ENCODE peak calls at places on chromosomes 12 and 14, in four cellular contexts. O is CD8-positive, alpha-beta T cell; Q is LNCaP clone FGC; S is AG10803. M is an unnamed sample.

GRCh38 chr12:92506460-92506859 is 196.3 kb upstream of the PLEKHG7 start:
- DNase-seq in O (no peak), Q (no peak), S (peak; percentile 3), M (no peak)

GRCh38 chr12:43852744-43853143 is 16.9 kb downstream of the TMEM117 start:
- DNase-seq in O (no peak), Q (no peak), S (no peak), M (no peak)

GRCh38 chr14:64841121-64841611 is 38.5 kb downstream of the SPTB start:
- DNase-seq in O (no peak), Q (no peak), S (peak; percentile 66), M (peak; percentile 32)

GRCh38 chr12:6745751-6746525 is 7.0 kb downstream of the MLF2 start:
- DNase-seq in O (no peak), Q (no peak), S (no peak), M (no peak)

GRCh38 chr14:68528031-68528687 is 264.7 kb downstream of the ZFP36L1 start:
- DNase-seq in O (no peak), Q (no peak), S (no peak), M (no peak)

GRCh38 chr12:59408431-59408830 is 187.4 kb upstream of the SLC16A7 start:
- DNase-seq in O (no peak), Q (no peak), S (peak; percentile 46), M (no peak)

GRCh38 chr12:94445662-94446061 is 14.0 kb downstream of the CEP83 start:
- DNase-seq in O (no peak), Q (no peak), S (no peak), M (no peak)

GRCh38 chr14:63200767-63201166 is 3.5 kb upstream of the RHOJ start:
- DNase-seq in O (no peak), Q (no peak), S (no peak), M (no peak)

GRCh38 chr12:27355979-27356378 is 23.3 kb downstream of the BMAL2 start:
- DNase-seq in O (no peak), Q (no peak), S (no peak), M (no peak)

GRCh38 chr14:81269100-81269978 is 48.6 kb upstream of the GTF2A1 start:
- DNase-seq in O (no peak), Q (peak; percentile 63), S (peak; percentile 66), M (peak; percentile 61)

GRCh38 chr12:12384601-12385321 is 27.9 kb downstream of the BORCS5 start:
- DNase-seq in O (no peak), Q (no peak), S (no peak), M (no peak)

GRCh38 chr12:129571901-129572494 is 331.8 kb downstream of the TMEM132D start:
- DNase-seq in O (no peak), Q (no peak), S (no peak), M (no peak)

GRCh38 chr12:18139989-18140596 is 50.1 kb upstream of the RERGL start:
- DNase-seq in O (no peak), Q (no peak), S (peak; percentile 38), M (no peak)

GRCh38 chr12:19461986-19462385 is 22.7 kb downstream of the AEBP2 start:
- DNase-seq in O (no peak), Q (no peak), S (no peak), M (no peak)

GRCh38 chr12:30968211-30968610 is 41.7 kb downstream of the TSPAN11 start:
- DNase-seq in O (no peak), Q (no peak), S (no peak), M (no peak)

GRCh38 chr14:49134940-49135339 is 451.2 kb downstream of the RPS29 start:
- DNase-seq in O (no peak), Q (no peak), S (no peak), M (no peak)

GRCh38 chr12:102869571-102869970 is 47.5 kb downstream of the PAH start:
- DNase-seq in O (no peak), Q (no peak), S (no peak), M (no peak)

GRCh38 chr14:105475269-105475915 is 771 bp downstream of the CRIP2 start:
- DNase-seq in O (no peak), Q (no peak), S (no peak), M (no peak)

GRCh38 chr12:29428630-29429029 is 47.7 kb upstream of the ERGIC2 start:
- DNase-seq in O (no peak), Q (no peak), S (peak; percentile 55), M (peak; percentile 95)

GRCh38 chr14:89667983-89668382 is 250.9 kb upstream of the FOXN3 start:
- DNase-seq in O (no peak), Q (no peak), S (no peak), M (no peak)

GRCh38 chr12:125685885-125686284 is 620.6 kb downstream of the AACS start:
- DNase-seq in O (no peak), Q (no peak), S (no peak), M (no peak)

GRCh38 chr14:97813556-97813955 is 1016.4 kb downstream of the VRK1 start:
- DNase-seq in O (no peak), Q (no peak), S (no peak), M (no peak)

GRCh38 chr14:65446159-65446558 is 33.6 kb downstream of the FUT8 start:
- DNase-seq in O (no peak), Q (no peak), S (peak; percentile 44), M (no peak)

GRCh38 chr14:94522115-94522724 is 13.0 kb upstream of the SERPINA12 start:
- DNase-seq in O (no peak), Q (no peak), S (no peak), M (no peak)

GRCh38 chr12:109656681-109657262 is 56.9 kb upstream of the FAM222A start:
- DNase-seq in O (no peak), Q (no peak), S (no peak), M (no peak)

GRCh38 chr14:63773504-63773903 is 45.6 kb upstream of the SGPP1 start:
- DNase-seq in O (no peak), Q (no peak), S (no peak), M (no peak)

GRCh38 chr14:89258728-89259273 is 158.2 kb downstream of the FOXN3 start:
- DNase-seq in O (no peak), Q (no peak), S (no peak), M (no peak)

GRCh38 chr14:68619805-68620574 is 172.9 kb downstream of the ZFP36L1 start:
- DNase-seq in O (no peak), Q (no peak), S (no peak), M (no peak)

GRCh38 chr14:33986804-33987203 is 35.9 kb upstream of the EGLN3 start:
- DNase-seq in O (no peak), Q (no peak), S (peak; percentile 86), M (peak; percentile 90)

GRCh38 chr14:65989981-65990380 is 496.2 kb upstream of the CCDC196 start:
- DNase-seq in O (no peak), Q (no peak), S (no peak), M (no peak)

GRCh38 chr14:85233756-85234545 is 296.0 kb upstream of the FLRT2 start:
- DNase-seq in O (no peak), Q (no peak), S (peak; percentile 59), M (no peak)

DNA sequence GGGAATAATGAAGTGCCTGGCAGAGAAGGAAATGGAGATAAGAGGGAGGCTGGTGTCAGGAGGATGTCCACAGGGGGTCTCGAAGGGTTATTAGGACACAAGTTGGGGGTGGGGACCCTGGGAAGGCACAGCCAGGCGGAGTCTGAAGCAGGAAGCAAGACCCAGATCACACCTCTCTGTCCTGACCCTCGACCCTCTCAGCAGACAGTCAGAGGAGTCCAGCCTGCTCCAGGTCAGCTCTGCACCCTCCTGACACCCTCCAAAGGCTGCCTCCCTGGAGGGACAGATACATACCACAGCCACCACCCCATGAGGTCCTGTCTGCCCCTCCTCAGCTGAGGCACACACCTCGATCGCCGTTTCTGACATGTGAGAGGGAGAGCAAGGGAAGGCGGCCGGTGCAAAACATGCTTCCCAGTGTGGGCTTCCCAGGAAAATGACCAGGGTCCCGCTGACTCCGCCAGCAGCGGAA is 9.0 kb downstream of the BCL11B start:
- DNase-seq in O (no peak), Q (no peak), S (no peak), M (no peak)
- H3K4me3 ChIP-seq in O (peak overlapping the region; percentile 87), Q (no peak overlapping the region), S (no peak overlapping the region), M (no peak overlapping the region)

DNA sequence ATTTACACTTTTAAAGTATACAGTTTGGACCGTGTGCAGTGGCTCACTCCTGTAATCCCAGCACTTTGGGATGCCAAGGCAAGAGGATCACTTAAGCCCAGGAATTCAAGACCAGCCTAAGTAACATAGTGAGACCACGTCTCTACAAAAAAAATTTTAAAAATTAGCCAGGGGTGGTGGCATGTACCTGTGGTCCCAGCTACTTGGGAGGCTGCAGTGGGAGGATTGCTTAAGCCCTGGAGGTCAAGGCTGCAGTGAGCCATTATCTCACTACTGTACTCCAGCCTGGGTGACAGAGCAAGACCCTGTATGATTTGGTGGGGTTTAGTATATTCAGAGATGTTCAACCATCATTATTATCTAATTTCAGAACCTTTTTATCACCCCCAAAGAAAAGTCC is 4.7 kb downstream of the EIF4B start:
- DNase-seq in O (no peak), Q (no peak), S (no peak), M (no peak)
- TF ChIP-seq CTCF in O (no peak), Q (no peak), S (no peak), M (no peak)

GRCh38 chr14:28779416-28779941 is 12.9 kb downstream of the FOXG1 start:
- DNase-seq in O (no peak), Q (no peak), S (no peak), M (no peak)

GRCh38 chr14:28784262-28785021 is 17.9 kb downstream of the FOXG1 start:
- DNase-seq in O (no peak), Q (no peak), S (no peak), M (no peak)

GRCh38 chr14:28783593-28784143 is 17.1 kb downstream of the FOXG1 start:
- DNase-seq in O (no peak), Q (no peak), S (no peak), M (no peak)

GRCh38 chr14:28780843-28781503 is 14.4 kb downstream of the FOXG1 start:
- DNase-seq in O (no peak), Q (no peak), S (no peak), M (no peak)

DNA sequence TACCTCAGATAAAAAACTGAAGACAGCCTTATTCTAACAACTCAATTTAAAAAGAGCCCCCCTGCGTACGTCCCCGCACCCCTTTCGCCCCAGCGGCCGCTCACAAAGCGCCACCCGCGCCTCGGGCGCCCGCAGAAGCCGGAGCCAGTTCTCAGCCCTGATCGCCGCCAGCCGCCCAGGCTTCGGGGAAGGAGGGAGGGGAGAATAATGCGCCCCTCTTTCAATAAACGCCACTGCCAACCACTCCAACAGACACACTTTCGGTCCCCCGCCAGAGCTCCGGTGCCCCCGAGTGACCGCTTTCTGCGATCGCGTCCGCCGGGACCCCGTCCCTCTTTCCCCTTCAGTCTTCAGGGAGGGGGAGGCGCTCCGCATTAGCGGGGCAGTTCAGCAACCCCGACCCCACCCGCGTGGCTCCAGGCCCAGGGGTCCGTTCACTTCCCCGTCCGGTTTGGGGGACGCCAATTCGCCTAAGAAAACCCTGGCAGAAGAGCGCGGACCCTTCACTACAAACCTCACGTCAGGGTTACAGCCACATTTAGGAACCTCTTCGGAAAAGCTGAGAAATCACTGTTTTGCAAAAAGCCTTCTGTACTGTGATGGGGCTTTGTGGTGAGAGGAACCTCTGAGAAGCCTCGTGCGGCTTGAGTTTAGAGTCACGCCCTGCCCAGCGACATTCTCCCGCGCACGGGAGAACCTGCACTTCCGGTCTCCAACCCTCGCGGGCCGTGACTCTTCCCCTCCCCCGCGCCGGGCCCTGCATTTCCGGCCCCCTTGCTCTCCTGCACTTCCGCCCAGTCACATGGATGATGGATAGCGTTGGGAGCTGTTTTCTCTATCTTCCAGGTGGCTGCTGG is 18.7 kb downstream of the FOXG1 start:
- DNase-seq in O (no peak), Q (no peak), S (peak; percentile 12), M (no peak)
- H3K4me3 ChIP-seq in O (no peak overlapping the region), Q (no peak overlapping the region), S (peak overlapping the region; percentile 44), M (peak overlapping the region; percentile 28)

DNA sequence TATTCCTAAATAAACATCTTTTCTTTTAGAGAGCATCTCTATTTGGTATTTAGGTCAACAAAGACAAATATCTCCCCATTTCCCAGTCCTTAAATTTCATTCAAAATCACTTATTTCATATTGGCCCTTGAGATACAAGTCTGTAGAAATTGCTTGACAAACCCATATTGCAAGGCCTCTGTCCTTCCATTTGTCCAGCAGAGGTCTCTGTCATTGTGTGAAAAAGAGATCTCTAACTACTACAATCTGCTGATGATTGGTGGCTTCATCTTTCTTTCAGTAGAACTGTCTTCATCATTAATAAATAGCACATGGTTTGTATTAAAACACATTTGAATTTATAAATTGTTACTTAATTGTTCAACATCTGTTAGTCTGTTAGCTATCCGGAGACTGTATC is 252.6 kb downstream of the ACSS3 start:
- DNase-seq in O (no peak), Q (peak; percentile 17), S (no peak), M (no peak)
- TF ChIP-seq CTCF in O (no peak), Q (peak; percentile 54), S (no peak), M (peak; percentile 35)

M was measured in epithelial cell of proximal tubule.